ENCODE peak calls at places on chromosomes 12 and 14, in six cellular contexts. F is Peyer's patch, B is heart left ventricle, L is IMR-90, E is adrenal gland, Q is A549. S is an unnamed sample.

GRCh38 chr14:68680541-68681051 is 112.3 kb downstream of the ZFP36L1 start:
- DNase-seq in F (no peak), L (peak), E (no peak), Q (no peak), B (no peak), S (no peak)

GRCh38 chr12:26370098-26370497 is 174.7 kb downstream of the SSPN start:
- DNase-seq in Q (no peak), B (no peak), E (no peak), L (no peak), F (no peak), S (no peak)

GRCh38 chr12:49894754-49895153 is 8.9 kb downstream of the FAIM2 start:
- DNase-seq in F (no peak), E (no peak), B (no peak), L (no peak), Q (no peak), S (no peak)

GRCh38 chr12:30063435-30063945 is 279.7 kb upstream of the TMTC1 start:
- DNase-seq in F (no peak), E (no peak), Q (no peak), B (no peak), L (no peak), S (no peak)

GRCh38 chr12:42277426-42278115 is 39.5 kb upstream of the YAF2 start:
- DNase-seq in L (no peak), Q (no peak), F (no peak), B (no peak), E (no peak), S (no peak)

GRCh38 chr14:67056684-67057083 is 132.6 kb upstream of the GARIN2 start:
- DNase-seq in E (no peak), Q (no peak), L (no peak), B (no peak), F (no peak), S (no peak)

GRCh38 chr12:67705394-67706370 is 57.1 kb downstream of the DYRK2 start:
- DNase-seq in B (peak), Q (no peak), E (no peak), L (peak), F (no peak), S (no peak)

GRCh38 chr12:98754095-98754494 is 109.0 kb downstream of the APAF1 start:
- DNase-seq in L (peak), E (no peak), Q (peak), F (no peak), B (no peak), S (no peak)

GRCh38 chr12:117400912-117401311 is 39.5 kb upstream of the NOS1 start:
- DNase-seq in L (no peak), F (no peak), B (no peak), Q (no peak), E (no peak), S (no peak)

GRCh38 chr14:54688229-54688628 is 121.3 kb downstream of the SAMD4A start:
- DNase-seq in L (no peak), E (no peak), F (no peak), Q (no peak), B (no peak), S (no peak)

GRCh38 chr14:46108228-46108627 is 543.4 kb downstream of the RPL10L start:
- DNase-seq in E (no peak), L (no peak), F (no peak), Q (no peak), B (no peak), S (no peak)

GRCh38 chr12:131894981-131895639 is 688 bp downstream of the ULK1 start:
- DNase-seq in E (no peak), L (no peak), B (no peak), F (peak), Q (no peak), S (peak)

GRCh38 chr14:49607583-49607982 is 8.8 kb downstream of the LRR1 start:
- DNase-seq in L (no peak), Q (no peak), E (no peak), B (no peak), F (no peak), S (no peak)

GRCh38 chr12:24561882-24562760 is 386.8 kb downstream of the BCAT1 start:
- DNase-seq in Q (peak), F (no peak), B (peak), E (peak), L (peak), S (peak)

GRCh38 chr14:74459289-74459946 is 33.4 kb upstream of the SYNDIG1L start:
- DNase-seq in Q (peak), B (no peak), F (no peak), L (peak), E (peak), S (peak)

GRCh38 chr14:50320279-50320678 is 8.2 kb downstream of the DMAC2L start:
- DNase-seq in Q (no peak), F (no peak), B (no peak), E (no peak), L (peak), S (peak)

GRCh38 chr12:92614502-92614901 is 88.3 kb upstream of the PLEKHG7 start:
- DNase-seq in B (no peak), L (no peak), Q (no peak), F (no peak), E (no peak), S (no peak)

GRCh38 chr12:107027304-107028053 is 40.5 kb upstream of the MTERF2 start:
- DNase-seq in L (peak), E (no peak), B (no peak), F (no peak), Q (peak), S (no peak)

GRCh38 chr12:78118486-78118885 is 287.8 kb downstream of the NAV3 start:
- DNase-seq in B (no peak), E (no peak), F (no peak), L (peak), Q (no peak), S (no peak)

GRCh38 chr12:108629824-108630476 is 3.7 kb downstream of the SELPLG start:
- DNase-seq in L (peak), E (no peak), F (no peak), B (peak), Q (no peak), S (peak)

GRCh38 chr12:109879332-109880048 is 851 bp downstream of the GLTP start:
- DNase-seq in E (no peak), Q (no peak), L (no peak), F (no peak), B (no peak), S (no peak)

GRCh38 chr14:80959448-80960006 is 4.1 kb downstream of the TSHR start:
- DNase-seq in B (no peak), F (peak), L (no peak), E (peak), Q (no peak), S (no peak)

GRCh38 chr12:74847169-74847568 is 309.5 kb downstream of the ATXN7L3B start:
- DNase-seq in F (no peak), Q (no peak), E (no peak), B (no peak), L (no peak), S (no peak)

GRCh38 chr14:89424241-89424640 is 7.2 kb upstream of the FOXN3 start:
- DNase-seq in B (no peak), Q (no peak), E (no peak), F (no peak), L (no peak), S (no peak)

GRCh38 chr14:90699016-90699415 is 117.2 kb downstream of the TTC7B start:
- DNase-seq in E (no peak), Q (no peak), F (no peak), B (no peak), L (no peak), S (no peak)

GRCh38 chr14:59060841-59061240 is 127.6 kb upstream of the DAAM1 start:
- DNase-seq in E (no peak), B (no peak), F (no peak), Q (no peak), L (no peak), S (no peak)

GRCh38 chr12:50282581-50283229 is 615 bp downstream of the LIMA1 start:
- DNase-seq in E (no peak), Q (peak), F (no peak), B (no peak), L (peak), S (peak)

GRCh38 chr14:85233756-85234545 is 296.0 kb upstream of the FLRT2 start:
- DNase-seq in L (peak), E (no peak), Q (peak), B (no peak), F (no peak), S (no peak)

GRCh38 chr12:76529226-76529918 is 30.2 kb downstream of the OSBPL8 start:
- DNase-seq in E (no peak), L (peak), Q (no peak), B (no peak), F (no peak), S (peak)

DNA sequence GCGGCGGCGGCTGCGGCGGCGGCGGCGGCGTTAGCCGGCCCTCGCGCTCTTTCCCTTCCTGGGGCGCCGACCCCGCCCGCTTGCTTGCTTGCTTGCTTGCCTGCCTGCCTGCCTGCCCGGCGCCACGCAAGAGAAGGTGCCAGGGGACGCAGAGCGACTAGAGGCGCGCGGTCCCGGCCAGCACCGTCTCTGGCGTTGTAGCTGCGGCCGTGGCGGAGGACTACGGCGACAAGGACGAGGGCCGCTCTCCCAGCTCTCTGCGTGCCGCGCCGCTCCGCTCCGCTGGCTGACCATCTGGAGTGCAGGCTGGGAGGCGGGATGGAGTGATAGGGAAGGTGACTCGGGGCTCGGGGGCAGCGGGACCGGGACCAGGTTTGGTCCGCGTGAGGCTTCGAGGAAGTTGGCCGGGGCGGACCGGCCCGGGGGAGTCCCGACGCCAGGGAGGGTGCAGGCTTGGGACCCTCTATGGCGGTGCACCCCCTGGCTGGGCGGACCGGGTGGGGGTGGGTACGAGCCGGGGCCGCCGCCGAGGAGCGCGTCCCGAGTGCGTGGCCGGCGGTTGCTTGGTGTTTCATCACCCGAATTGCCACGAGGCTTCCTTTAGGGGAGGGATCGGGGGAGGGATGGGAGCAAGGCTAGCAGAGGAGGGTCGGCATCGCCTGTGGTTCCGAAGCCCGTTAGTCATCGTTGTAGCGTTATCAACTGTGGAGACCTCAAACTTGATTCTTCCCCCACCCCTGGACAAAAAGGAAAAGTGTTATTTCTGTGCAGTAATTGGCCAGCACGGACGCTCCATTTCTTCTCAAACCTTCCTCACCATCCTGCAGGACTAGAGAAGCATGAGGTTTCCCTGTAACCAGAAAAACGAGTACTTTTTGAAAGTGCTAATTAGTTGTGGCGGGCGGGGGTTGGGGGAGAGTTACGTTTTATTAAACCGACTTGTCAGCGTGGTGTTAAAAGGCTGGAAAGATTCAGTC is 566 bp downstream of the XPOT start:
- DNase-seq in L (peak), B (no peak), E (peak), Q (peak), F (peak), S (peak)
- TF ChIP-seq POLR2A in L (peak), B (peak), E (peak), Q (peak), F (peak), S (peak)

DNA sequence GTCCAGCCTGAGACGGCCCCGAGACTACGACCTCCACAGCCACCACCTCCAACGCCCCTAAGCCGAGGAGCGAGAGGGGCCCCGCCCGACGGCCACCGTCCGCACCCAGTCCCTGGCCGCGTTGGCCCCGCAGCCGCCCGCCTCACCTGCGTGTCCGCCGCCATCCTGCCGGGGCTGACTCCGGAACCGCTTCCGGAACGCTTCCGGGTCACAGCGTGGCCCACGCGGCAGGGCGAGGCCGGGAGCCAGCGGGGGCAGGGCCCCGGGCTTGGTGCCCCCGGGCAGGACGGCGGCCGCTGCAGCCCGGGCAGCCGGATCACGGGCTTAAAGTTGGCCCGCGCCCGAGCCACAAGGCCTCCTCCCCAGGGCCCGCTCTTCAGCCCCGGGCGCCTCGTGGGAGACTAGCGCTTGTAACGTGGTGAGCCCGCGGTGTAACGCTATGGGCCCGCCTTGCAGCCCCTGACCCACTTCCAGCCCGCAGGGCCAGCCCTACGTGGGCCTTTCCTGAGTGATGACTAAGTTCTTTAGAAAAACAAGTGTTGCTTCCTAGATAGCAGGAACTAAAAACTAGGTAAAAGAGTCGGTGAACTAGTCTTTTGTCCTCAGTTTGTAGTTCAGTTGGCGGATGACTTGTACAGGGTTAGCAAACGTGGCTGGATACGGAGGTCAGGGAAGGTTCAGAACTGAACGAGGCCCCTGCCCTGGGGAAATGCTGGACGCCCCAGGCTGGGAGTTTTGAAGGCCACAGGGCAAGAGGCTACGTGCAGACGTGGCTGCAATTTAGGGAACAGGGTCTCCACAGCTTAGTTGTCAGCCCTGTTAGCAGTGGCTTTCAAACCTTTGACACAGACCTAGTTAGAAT is at the start of gene GCN1:
- DNase-seq in L (peak), Q (peak), B (peak), F (peak), E (peak), S (peak)
- TF ChIP-seq POLR2A in L (peak), Q (peak), B (peak), F (peak), E (peak), S (peak)

GRCh38 chr12:619346-619745 is 43.9 kb downstream of the NINJ2 start:
- DNase-seq in F (no peak), B (no peak), E (no peak), Q (no peak), L (no peak), S (no peak)

GRCh38 chr12:615620-616019 is 47.6 kb downstream of the NINJ2 start:
- DNase-seq in L (no peak), F (no peak), E (peak), Q (no peak), B (no peak), S (no peak)

GRCh38 chr12:618626-619025 is 44.6 kb downstream of the NINJ2 start:
- DNase-seq in Q (no peak), E (no peak), F (no peak), L (no peak), B (no peak), S (no peak)

GRCh38 chr12:614727-615060 is 48.6 kb downstream of the NINJ2 start:
- DNase-seq in L (no peak), Q (no peak), E (no peak), B (no peak), F (no peak), S (no peak)

GRCh38 chr12:617304-617915 is 45.8 kb downstream of the NINJ2 start:
- DNase-seq in Q (no peak), B (peak), L (peak), E (peak), F (no peak), S (no peak)
- TF ChIP-seq POLR2A in Q (no peak), B (peak), L (no peak), E (no peak), F (no peak), S (no peak)

DNA sequence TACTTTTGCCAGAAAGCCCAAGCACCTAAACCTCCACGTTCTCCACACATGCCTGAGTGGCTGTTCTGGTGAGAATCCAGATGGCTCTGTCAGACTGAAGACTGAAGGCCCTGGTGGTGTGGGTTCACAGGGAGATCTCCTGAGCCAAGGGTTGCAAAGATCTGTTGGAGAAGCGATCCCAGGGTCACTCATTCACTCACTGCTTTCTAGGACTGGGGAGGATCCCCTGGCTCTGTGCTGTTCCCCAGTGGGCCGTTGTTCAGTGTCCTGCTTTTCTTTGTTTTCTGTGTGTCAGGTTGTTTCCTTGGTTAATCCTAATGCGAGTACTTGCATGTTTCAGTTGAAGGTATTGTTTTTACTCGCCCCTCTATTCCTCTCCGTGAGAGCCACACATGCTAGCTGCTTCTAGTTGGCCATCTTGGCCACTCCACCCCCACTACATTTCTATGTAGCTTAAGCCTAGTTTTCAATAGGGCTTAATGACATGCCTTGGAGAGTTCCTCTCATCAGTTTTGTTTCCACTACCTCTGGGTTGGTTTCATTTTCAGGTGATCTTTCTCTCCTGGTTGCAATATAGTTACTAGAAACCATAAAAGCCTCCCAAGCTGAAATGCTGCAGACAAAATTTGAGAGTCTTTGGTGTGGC is 144.5 kb upstream of the SLC38A2 start:
- DNase-seq in E (no peak), B (no peak), F (no peak), L (no peak), Q (no peak), S (no peak)
- TF ChIP-seq POLR2A in E (no peak), B (no peak), F (no peak), L (no peak), Q (no peak), S (no peak)

DNA sequence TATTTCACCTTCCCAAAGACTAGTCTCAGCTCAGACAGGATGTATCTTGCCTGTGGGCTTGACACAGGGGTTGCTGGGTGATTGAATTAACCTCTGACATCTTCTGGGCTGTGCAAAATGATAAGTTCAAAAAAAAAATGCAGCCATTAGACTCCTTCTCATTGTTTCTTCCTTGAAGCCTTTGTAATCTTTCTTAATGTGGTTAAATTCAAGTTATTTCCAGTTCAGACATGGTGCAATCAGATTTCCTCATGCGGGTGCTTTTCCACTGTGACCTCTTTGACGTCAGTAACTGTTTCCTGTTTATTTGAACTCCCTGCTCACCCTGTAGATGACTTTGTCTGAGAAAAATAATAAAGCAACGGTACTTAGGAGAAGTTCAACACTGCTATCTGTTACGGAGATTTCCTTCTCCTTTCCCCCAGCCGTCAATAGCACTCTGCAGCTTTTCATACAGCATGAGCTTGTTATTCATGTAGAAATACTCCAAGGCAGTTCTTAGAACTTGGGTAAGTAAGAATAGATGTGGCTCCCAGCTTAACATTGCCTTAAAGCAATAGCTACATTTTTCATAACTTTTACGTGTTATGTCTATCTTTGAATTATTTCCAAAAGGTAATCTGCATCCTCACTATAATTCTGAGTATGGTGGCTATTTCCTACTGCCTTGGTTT is 155.5 kb downstream of the PRKCH start:
- DNase-seq in B (peak), E (peak), Q (peak), F (peak), L (peak), S (no peak)
- TF ChIP-seq POLR2A in B (no peak), E (peak), Q (no peak), F (peak), L (no peak), S (no peak)

GRCh38 chr12:122841544-122842321 is 6.5 kb downstream of the HIP1R start:
- DNase-seq in B (peak), Q (peak), F (no peak), E (peak), L (peak), S (no peak)
- TF ChIP-seq POLR2A in B (no peak), Q (no peak), F (no peak), E (peak), L (no peak), S (no peak)

DNA sequence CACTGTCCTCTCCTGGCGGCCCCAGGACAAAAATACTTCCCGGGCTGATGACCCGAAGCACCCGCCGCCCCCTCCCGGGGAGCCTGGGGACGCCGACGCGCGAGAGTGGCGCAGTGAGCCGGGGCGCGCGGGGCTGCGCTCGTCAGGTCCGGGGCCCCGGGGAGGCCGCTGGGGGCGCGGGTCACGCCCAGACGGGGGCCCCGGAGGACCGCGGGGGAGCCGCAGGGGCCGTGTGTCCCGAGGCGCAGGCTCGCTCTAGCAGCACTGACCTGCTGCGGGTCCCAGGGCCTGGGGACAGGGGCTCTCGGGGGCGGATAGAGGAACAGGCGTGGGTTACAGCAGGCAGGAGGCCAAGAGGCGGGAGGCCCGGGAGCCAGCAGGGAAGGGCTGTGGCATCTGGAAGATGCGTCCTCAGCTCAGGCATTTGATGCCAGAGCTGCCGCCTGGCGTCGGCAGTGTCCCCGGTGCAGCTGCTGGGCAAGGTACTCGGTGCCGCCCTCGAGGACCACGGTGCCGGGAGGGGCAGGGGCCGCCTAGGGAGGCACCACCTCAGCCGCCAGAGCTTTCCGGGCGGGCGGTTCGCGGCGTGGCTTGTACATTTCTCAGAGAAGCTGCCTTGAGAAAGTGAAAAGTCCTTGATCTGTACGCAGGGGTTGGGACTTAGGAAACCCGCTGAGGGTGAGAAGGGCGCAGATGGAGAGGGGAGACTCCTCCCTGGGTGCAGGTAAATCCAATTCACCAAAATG is 1.2 kb downstream of the WNT5B start:
- DNase-seq in Q (peak), E (peak), L (no peak), B (peak), F (no peak), S (no peak)
- TF ChIP-seq POLR2A in Q (no peak), E (no peak), L (no peak), B (no peak), F (no peak), S (no peak)

GRCh38 chr12:6941786-6942185 is 1.8 kb upstream of the RNU7-1 start:
- DNase-seq in F (no peak), B (no peak), Q (no peak), E (peak), L (no peak), S (no peak)
- TF ChIP-seq POLR2A in F (no peak), B (no peak), Q (no peak), E (no peak), L (no peak), S (no peak)